ENCODE peak calls at places on chromosomes 12 and 14, in four cellular contexts. R is K562, L is HepG2, P is GM12878. F is an unnamed sample.
A peak's percentile ranks its signal among the peaks of the same experiment; 100 is the strongest.

GRCh38 chr12:42611571-42612257 is 22.2 kb upstream of the PRICKLE1 start:
- DNase-seq in P (no peak), R (no peak), L (no peak), F (no peak)

GRCh38 chr12:85569261-85569660 is 266.9 kb downstream of the RASSF9 start:
- DNase-seq in R (no peak), L (no peak), P (no peak), F (no peak)

GRCh38 chr14:24296341-24297157 is 3.0 kb downstream of the DHRS1 start:
- DNase-seq in P (peak; percentile 82), L (peak; percentile 90), R (peak; percentile 66), F (peak; percentile 57)

GRCh38 chr12:113222730-113223531 is 1.7 kb downstream of the TPCN1 start:
- DNase-seq in R (no peak), P (no peak), L (peak; percentile 91), F (no peak)

GRCh38 chr12:48061943-48062719 is 43.7 kb downstream of the SENP1 start:
- DNase-seq in P (no peak), R (no peak), L (no peak), F (no peak)

GRCh38 chr14:93161411-93161940 is 23.2 kb downstream of the MOAP1 start:
- DNase-seq in R (no peak), L (no peak), P (no peak), F (no peak)

GRCh38 chr14:67331368-67332125 is 28.1 kb downstream of the ATP6V1D start:
- DNase-seq in L (no peak), R (no peak), P (no peak), F (no peak)

GRCh38 chr12:101108130-101108529 is 101.9 kb downstream of the SLC5A8 start:
- DNase-seq in L (peak; percentile 15), R (no peak), P (no peak), F (no peak)

GRCh38 chr12:49553512-49554088 is 14.3 kb downstream of the MCRS1 start:
- DNase-seq in R (peak; percentile 68), L (peak; percentile 58), P (no peak), F (no peak)

GRCh38 chr12:65663648-65664047 is 160.6 kb upstream of the HMGA2 start:
- DNase-seq in R (no peak), P (no peak), L (no peak), F (no peak)

GRCh38 chr12:60977966-60978365 is 1282.2 kb upstream of the USP15 start:
- DNase-seq in L (no peak), R (no peak), P (no peak), F (peak; percentile 1)

GRCh38 chr14:95891742-95892141 is 15.1 kb downstream of the TUNAR start:
- DNase-seq in R (no peak), P (no peak), L (no peak), F (no peak)

GRCh38 chr14:49769581-49770211 is 1.7 kb downstream of the KLHDC2 start:
- DNase-seq in R (no peak), P (no peak), L (no peak), F (no peak)
- TF ChIP-seq CHD2 in R (no peak), P (no peak), L (no peak), F (no peak)

GRCh38 chr14:68568907-68569545 is 223.8 kb downstream of the ZFP36L1 start:
- DNase-seq in R (no peak), L (no peak), P (no peak), F (no peak)

GRCh38 chr14:68571073-68571703 is 221.7 kb downstream of the ZFP36L1 start:
- DNase-seq in P (no peak), L (no peak), R (no peak), F (no peak)

GRCh38 chr14:68571928-68572525 is 220.8 kb downstream of the ZFP36L1 start:
- DNase-seq in L (peak; percentile 27), R (no peak), P (no peak), F (no peak)

GRCh38 chr14:68569546-68569908 is 223.3 kb downstream of the ZFP36L1 start:
- DNase-seq in P (no peak), R (no peak), L (no peak), F (no peak)

DNA sequence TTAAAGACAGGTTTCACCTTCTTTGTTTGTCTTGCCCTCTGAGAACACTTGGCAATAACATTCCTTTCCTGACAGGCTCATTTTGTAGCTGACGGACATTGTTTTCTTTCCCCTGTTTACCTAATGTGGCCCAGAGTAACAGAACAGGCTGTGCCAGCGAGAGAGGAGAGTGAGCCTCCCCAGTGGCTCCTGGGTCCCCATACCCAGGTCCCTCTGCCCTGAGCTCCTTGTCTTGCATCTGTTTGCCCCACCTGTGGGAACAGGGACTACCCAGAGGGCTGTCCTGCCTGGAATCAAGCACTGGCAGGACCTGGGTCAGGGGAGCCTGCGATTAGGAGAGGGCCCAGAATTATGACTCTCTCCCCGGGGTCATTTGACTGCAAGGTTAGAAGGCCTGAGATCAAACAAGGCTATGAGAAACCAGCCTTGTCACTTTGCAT is 222.9 kb downstream of the ZFP36L1 start:
- DNase-seq in R (no peak), P (no peak), L (peak; percentile 51), F (no peak)
- H3K27ac ChIP-seq in R (no peak overlapping the region), P (no peak overlapping the region), L (peak overlapping the region; percentile 20), F (no peak overlapping the region)

GRCh38 chr12:89058393-89058792 is 293.9 kb downstream of the DUSP6 start:
- DNase-seq in L (peak; percentile 6), R (no peak), P (no peak), F (no peak)
- TF ChIP-seq CBX5 in L (no peak), R (no peak), P (no peak), F (no peak)

GRCh38 chr12:62862259-62862881 is 72.6 kb downstream of the PPM1H start:
- DNase-seq in P (no peak), R (no peak), L (no peak), F (no peak)

GRCh38 chr12:62859203-62859799 is 75.6 kb downstream of the PPM1H start:
- DNase-seq in P (no peak), R (no peak), L (no peak), F (no peak)

GRCh38 chr12:62861157-62861535 is 73.8 kb downstream of the PPM1H start:
- DNase-seq in R (no peak), P (no peak), L (no peak), F (no peak)

GRCh38 chr12:62861586-62861985 is 73.4 kb downstream of the PPM1H start:
- DNase-seq in P (no peak), R (no peak), L (no peak), F (no peak)

GRCh38 chr12:62860501-62861156 is 74.3 kb downstream of the PPM1H start:
- DNase-seq in R (no peak), P (no peak), L (no peak), F (no peak)
- TF ChIP-seq CHD2 in R (no peak), P (no peak), L (no peak), F (no peak)

GRCh38 chr12:17992002-17992656 is 97.9 kb downstream of the RERGL start:
- DNase-seq in L (peak; percentile 3), R (peak; percentile 6), P (peak; percentile 15), F (no peak)
- H3K27ac ChIP-seq in L (no peak overlapping the region), R (no peak overlapping the region), P (no peak overlapping the region), F (no peak overlapping the region)

GRCh38 chr12:121917950-121918678 is at the start of gene CFAP251:
- DNase-seq in L (no peak), P (peak; percentile 50), R (no peak), F (peak; percentile 88)
- TF ChIP-seq CBX5 in L (no peak), P (no peak), R (no peak), F (no peak)

DNA sequence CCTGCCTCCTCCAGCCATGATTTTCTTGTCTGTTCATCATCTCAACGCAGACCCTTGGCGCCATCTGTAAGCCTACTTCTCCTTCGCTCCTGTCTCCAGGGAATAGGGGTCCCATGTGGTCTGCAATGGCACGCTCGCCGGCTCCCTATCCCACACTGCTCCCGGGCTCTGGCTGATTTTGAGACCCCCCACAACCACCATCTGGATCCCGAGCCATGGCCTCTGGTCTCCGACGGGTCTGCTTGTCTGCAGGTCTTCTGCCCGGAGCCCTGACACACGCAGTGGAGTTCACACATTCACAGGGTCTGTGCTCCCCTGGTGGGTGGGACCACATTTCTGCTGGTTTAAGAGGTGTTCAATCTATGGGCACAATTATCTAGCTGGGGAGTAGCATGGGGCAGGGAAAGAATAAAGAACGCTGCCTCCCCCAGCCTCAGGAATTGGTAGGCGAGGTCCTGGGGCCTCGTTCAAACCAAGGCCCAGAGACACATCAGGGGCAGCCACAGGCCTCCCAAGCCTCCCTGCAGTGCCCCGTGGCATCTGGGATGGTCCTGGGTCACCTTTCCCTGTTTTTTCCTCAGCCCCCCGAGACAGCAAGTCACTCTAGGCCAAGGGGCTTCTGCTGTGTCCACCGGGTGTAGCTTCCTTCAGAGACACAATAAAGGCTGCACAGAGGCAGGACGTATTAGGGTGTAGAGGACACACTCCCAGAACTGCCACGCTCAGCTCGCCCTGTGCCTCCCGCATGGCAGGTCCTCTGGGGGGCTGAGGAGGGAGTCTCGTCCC is 21.5 kb downstream of the FZD10 start:
- DNase-seq in R (no peak), L (no peak), P (no peak), F (no peak)
- TF ChIP-seq CHD2 in R (no peak), L (no peak), P (no peak), F (no peak)

DNA sequence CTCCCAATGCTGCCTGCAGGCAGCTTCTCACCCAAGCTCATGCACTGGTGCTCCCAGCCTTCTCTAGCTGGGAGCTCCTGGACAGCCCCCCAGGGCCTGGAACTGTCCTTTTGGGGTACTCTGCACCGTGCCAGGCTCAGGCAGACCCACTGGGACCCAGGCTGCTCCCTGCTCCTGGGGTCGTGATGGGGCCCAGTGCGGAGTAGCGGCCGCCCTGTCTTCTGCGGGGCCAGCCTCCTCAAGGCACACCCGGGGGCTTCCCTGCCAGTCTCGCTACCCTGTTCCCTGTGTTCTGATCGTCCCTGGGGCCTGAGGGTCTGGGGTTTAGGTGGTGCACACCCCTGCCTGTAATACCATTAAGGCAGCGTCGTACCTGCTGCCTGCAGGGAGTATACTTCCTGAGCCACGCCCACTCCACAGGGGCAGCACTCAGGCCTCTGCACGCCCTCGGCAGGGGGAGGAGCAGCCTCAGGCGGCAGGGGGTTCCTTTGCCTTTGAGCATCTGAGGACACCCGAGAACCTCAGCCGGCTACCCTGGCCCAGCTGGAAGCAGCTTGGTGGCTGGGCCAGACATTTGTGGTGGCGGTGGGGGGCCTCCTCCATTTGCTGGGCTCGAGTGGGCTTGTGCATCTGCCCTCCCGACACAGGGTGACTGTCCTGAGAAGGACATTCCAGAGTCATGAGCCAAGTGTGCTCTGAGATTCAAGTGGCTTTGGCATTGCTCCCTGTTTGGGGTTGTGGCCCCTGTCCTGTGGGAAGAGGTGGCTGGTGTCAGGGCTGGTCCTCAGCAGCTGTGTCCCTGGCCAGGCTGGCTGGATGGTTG is 9.2 kb upstream of the CRIP2 start:
- DNase-seq in R (no peak), P (no peak), L (no peak), F (no peak)
- H3K27ac ChIP-seq in R (no peak overlapping the region), P (no peak overlapping the region), L (no peak overlapping the region), F (no peak overlapping the region)

GRCh38 chr12:2354151-2354991 is 301.6 kb downstream of the CACNA1C start:
- DNase-seq in R (no peak), L (no peak), P (no peak), F (no peak)
- TF ChIP-seq CBX5 in R (no peak), L (no peak), P (no peak), F (no peak)